ENCODE peak calls at places on chromosome 13, in eight cellular contexts. B, V, D, G, I, R, M and X are unnamed samples.

GRCh38 chr13:101875717-101876393 is 423.4 kb downstream of the ITGBL1 start:
- DNase-seq in B (peak), V (no peak), D (no peak), G (no peak), I (no peak), R (no peak), M (no peak), X (no peak)

GRCh38 chr13:33284916-33285315 is 639 bp downstream of the STARD13 start:
- DNase-seq in B (no peak), V (no peak), D (no peak), G (no peak), I (no peak), R (no peak), M (no peak), X (no peak)

GRCh38 chr13:110070511-110071120 is 236.3 kb downstream of the COL4A1 start:
- DNase-seq in B (no peak), V (no peak), D (no peak), G (no peak), I (no peak), R (no peak), M (no peak), X (no peak)

GRCh38 chr13:47420568-47420967 is 523.7 kb upstream of the HTR2A start:
- DNase-seq in B (no peak), V (no peak), D (no peak), G (no peak), I (no peak), R (no peak), M (no peak), X (no peak)

GRCh38 chr13:106297283-106297682 is 238.2 kb downstream of the EFNB2 start:
- DNase-seq in B (no peak), V (no peak), D (no peak), G (no peak), I (no peak), R (no peak), M (no peak), X (no peak)

GRCh38 chr13:69644447-69644846 is 463.2 kb upstream of the ATXN8OS start:
- DNase-seq in B (no peak), V (no peak), D (no peak), G (no peak), I (no peak), R (no peak), M (no peak), X (no peak)

GRCh38 chr13:105627270-105627669 is 908.2 kb downstream of the EFNB2 start:
- DNase-seq in B (no peak), V (no peak), D (no peak), G (no peak), I (no peak), R (no peak), M (no peak), X (no peak)

GRCh38 chr13:40534456-40534855 is 132.0 kb downstream of the FOXO1 start:
- DNase-seq in B (peak), V (no peak), D (no peak), G (no peak), I (no peak), R (no peak), M (no peak), X (no peak)

GRCh38 chr13:56561327-56561726 is 579.4 kb upstream of the PRR20A start:
- DNase-seq in B (no peak), V (no peak), D (no peak), G (no peak), I (no peak), R (no peak), M (no peak), X (no peak)

GRCh38 chr13:57739089-57739488 is 107.5 kb downstream of the PCDH17 start:
- DNase-seq in B (no peak), V (no peak), D (no peak), G (no peak), I (no peak), R (no peak), M (no peak), X (no peak)

GRCh38 chr13:23570099-23570926 is at the start of gene TNFRSF19:
- DNase-seq in B (peak), V (no peak), D (no peak), G (peak), I (no peak), R (no peak), M (no peak), X (no peak)

GRCh38 chr13:93217701-93218100 is 8.9 kb upstream of the GPC6 start:
- DNase-seq in B (no peak), V (no peak), D (no peak), G (no peak), I (no peak), R (no peak), M (no peak), X (no peak)

GRCh38 chr13:94239135-94239534 is 240.3 kb downstream of the DCT start:
- DNase-seq in B (no peak), V (no peak), D (no peak), G (no peak), I (no peak), R (no peak), M (no peak), X (no peak)

GRCh38 chr13:43058318-43058674 is 34.9 kb downstream of the DNAJC15 start:
- DNase-seq in B (no peak), V (no peak), D (no peak), G (no peak), I (no peak), R (peak), M (no peak), X (no peak)

GRCh38 chr13:105048685-105049084 is 1486.8 kb downstream of the EFNB2 start:
- DNase-seq in B (no peak), V (no peak), D (no peak), G (no peak), I (no peak), R (no peak), M (peak), X (no peak)

GRCh38 chr13:70835349-70835748 is 727.1 kb upstream of the KLHL1 start:
- DNase-seq in B (no peak), V (no peak), D (no peak), G (no peak), I (no peak), R (no peak), M (no peak), X (no peak)

GRCh38 chr13:103531278-103531677 is 465.1 kb upstream of the SLC10A2 start:
- DNase-seq in B (no peak), V (no peak), D (no peak), G (no peak), I (no peak), R (no peak), M (no peak), X (no peak)

GRCh38 chr13:73754727-73755292 is 379.4 kb downstream of the KLF12 start:
- DNase-seq in B (peak), V (no peak), D (no peak), G (no peak), I (no peak), R (peak), M (no peak), X (no peak)

GRCh38 chr13:91894311-91894710 is 495.9 kb downstream of the GPC5 start:
- DNase-seq in B (no peak), V (no peak), D (no peak), G (no peak), I (no peak), R (no peak), M (no peak), X (no peak)

GRCh38 chr13:79904581-79904980 is 423.6 kb downstream of the NDFIP2 start:
- DNase-seq in B (no peak), V (no peak), D (no peak), G (no peak), I (no peak), R (no peak), M (no peak), X (no peak)

GRCh38 chr13:98576963-98577822 is at the start of gene STK24:
- DNase-seq in B (peak), V (peak), D (peak), G (peak), I (peak), R (no peak), M (no peak), X (peak)
- TF ChIP-seq POLR2A in B (peak), V (no peak), D (peak), G (peak), I (no peak), R (peak), M (peak), X (no peak)

DNA sequence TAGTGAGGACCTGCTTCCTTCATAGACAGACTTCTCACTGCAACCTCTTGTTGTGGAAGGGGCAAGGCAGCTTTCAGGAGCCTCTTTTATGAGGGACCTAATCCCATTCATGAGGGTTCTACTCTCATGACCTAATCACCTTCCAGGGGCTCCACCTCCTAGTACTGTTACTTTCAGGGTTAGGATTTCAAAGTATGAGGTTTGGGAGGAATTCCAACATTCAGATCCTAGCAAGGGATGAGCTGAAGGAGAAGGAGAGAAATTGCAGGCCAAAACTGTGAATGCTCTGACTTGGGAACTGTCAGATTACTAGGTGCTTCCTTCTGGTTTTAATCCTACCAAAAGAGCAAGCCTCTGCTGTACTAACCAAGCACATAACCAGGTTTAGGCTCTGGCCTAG is 87.8 kb downstream of the LMO7 start:
- DNase-seq in B (no peak), V (no peak), D (no peak), G (no peak), I (no peak), R (no peak), M (no peak), X (no peak)
- H3K27ac ChIP-seq in B (peak), V (no peak), D (no peak), G (no peak), I (peak), R (no peak), M (no peak), X (no peak)

DNA sequence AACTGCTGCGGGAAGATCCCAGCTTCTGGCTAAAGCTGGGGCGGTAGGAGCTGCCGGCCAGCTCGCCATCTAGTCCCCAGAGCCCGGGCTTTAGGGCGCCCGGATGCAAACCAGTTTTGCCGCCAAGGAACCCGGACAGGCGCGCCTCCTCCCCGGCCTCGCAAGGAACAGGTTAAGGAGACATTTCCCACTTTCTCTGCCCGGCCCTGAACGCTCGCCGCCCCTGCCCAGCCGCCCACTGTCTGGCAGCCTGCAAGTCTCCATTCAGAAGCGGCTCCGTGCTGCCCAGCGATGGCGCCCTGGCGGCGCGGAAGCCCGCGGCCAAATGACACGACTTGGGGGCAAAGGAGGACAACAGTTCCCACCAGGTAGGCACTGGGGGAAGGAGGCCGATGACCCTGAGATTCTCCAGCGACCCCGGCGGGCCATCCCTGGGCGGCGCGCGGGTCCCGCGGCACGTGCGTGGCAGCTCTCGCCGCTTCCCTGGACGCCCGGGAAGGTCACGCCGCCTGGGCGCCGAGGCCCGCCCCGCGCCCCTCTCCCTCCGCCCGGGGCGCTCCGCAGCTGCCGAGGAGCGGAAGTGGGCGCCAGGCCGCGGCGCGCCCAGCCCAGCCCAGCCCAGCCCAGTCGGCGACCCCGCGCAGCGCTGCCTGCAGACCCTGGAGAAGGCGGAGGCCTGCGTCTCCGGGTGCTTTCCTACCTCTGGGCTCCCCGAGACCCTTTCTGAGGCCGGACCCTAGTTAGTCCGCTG is 42.2 kb upstream of the HNRNPA1L2 start:
- DNase-seq in B (peak), V (peak), D (peak), G (peak), I (no peak), R (no peak), M (no peak), X (no peak)
- TF ChIP-seq POLR2A in B (no peak), V (no peak), D (no peak), G (no peak), I (no peak), R (no peak), M (no peak), X (no peak)

GRCh38 chr13:75635101-75635620 is 969 bp upstream of the LMO7 start:
- DNase-seq in B (no peak), V (peak), D (peak), G (peak), I (no peak), R (no peak), M (no peak), X (no peak)

GRCh38 chr13:75633285-75633684 is 2.8 kb upstream of the LMO7 start:
- DNase-seq in B (no peak), V (no peak), D (no peak), G (no peak), I (no peak), R (no peak), M (no peak), X (no peak)

GRCh38 chr13:75636339-75637095 is 387 bp downstream of the LMO7 start:
- DNase-seq in B (peak), V (peak), D (peak), G (peak), I (peak), R (no peak), M (no peak), X (no peak)

GRCh38 chr13:75637101-75637774 is 1.1 kb downstream of the LMO7 start:
- DNase-seq in B (no peak), V (no peak), D (no peak), G (no peak), I (no peak), R (no peak), M (no peak), X (no peak)

GRCh38 chr13:75635621-75636338 is at the start of gene LMO7:
- DNase-seq in B (peak), V (peak), D (peak), G (no peak), I (peak), R (no peak), M (no peak), X (peak)
- H3K27ac ChIP-seq in B (peak), V (peak), D (peak), G (peak), I (peak), R (no peak), M (peak), X (peak)

GRCh38 chr13:99200433-99201167 is at the start of gene UBAC2:
- DNase-seq in B (peak), V (peak), D (peak), G (peak), I (peak), R (peak), M (peak), X (peak)
- TF ChIP-seq POLR2A in B (peak), V (peak), D (peak), G (peak), I (peak), R (peak), M (peak), X (peak)

GRCh38 chr13:67145950-67146349 is 84.2 kb downstream of the PCDH9 start:
- DNase-seq in B (no peak), V (no peak), D (no peak), G (no peak), I (no peak), R (no peak), M (no peak), X (no peak)
- H3K27ac ChIP-seq in B (no peak), V (no peak), D (no peak), G (no peak), I (no peak), R (no peak), M (no peak), X (no peak)

DNA sequence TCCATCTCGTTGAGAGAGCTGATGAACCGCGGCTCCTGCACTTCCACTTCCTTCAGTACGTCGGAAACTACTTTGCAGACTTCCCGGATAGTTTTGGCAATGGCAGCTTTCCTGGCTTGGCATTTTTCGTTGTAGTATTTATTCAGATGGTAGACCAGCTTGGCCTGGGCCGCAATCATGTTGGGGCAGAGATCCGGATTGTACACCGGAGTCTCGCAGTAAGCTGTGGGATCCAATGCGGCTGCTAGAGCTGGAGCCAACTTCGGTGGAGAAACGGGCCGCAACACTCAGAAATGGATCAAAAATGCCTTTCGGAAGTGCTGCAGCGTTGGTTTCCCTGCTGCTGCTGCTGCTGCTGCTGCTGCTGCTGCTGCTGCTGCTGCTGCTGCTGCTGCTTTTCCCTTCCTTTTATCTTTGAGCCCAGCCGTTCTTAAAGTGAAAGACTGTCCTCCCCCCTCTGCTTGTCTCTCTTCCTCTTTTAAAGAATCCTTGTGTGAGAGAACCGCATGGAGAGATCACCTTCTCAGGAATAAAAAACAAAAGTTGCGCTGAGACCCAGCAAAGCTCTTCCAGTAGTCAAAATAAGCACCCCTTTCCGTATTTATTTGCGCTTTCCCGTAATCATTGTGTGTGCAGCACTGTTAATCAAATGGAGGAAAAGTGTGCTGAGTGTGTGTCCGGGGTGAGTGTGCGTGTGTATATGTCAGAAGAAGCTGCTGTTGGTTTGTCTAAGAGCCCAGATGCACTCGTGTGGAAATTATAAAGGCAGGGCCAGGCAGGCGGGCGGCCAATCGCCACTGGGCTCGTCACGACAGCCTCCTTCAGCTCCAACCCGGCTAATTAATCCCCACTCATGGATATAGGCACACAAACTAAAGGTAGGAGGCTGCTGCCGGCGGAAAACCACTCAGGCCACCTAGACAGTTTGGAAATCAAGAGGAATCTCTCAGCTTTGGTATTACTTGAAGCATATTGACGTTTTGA is at the start of gene MAB21L1:
- DNase-seq in B (no peak), V (no peak), D (no peak), G (no peak), I (no peak), R (no peak), M (no peak), X (peak)
- TF ChIP-seq POLR2A in B (no peak), V (no peak), D (no peak), G (no peak), I (no peak), R (no peak), M (no peak), X (peak)

DNA sequence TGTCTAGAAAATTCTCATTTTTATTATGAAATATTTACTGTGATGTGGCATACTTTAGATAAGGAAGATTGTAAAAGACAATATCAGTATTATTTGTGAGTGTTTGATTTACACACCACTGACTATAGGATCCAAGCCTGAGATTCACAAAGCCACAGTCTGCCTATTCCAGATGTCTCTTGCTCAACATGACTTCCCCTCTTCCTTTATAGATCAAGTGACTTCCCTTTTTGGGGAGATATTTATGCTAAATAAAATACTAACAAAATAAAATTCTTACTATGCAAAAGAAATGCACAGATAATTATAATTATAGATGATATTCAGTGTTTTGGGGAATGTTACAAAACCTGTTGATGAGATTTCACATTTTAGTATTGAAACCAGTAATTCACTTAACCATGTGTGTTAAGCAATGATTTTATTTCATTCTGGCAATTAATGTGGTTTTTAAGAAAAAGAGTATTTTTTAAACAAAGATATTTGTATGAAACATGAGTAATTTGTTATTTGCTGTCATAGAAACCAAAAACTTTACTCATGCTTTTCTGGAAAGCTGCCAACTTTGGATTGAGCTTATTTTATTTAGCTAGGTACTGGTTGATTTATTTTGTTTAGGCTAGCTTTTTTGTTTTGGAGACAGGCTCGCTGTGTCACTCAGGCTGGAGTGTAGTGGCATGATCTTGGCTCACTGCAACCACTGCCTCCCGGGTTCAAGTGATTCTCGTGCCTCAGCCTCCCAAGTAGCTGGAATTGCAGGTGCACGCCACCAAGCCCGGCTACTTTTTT is 13.7 kb upstream of the GPR183 start:
- DNase-seq in B (no peak), V (no peak), D (no peak), G (no peak), I (no peak), R (peak), M (no peak), X (no peak)
- H3K27ac ChIP-seq in B (no peak), V (no peak), D (peak), G (no peak), I (peak), R (no peak), M (no peak), X (peak)

GRCh38 chr13:27620377-27621115 is at the start of gene LNX2:
- DNase-seq in B (peak), V (peak), D (peak), G (peak), I (peak), R (peak), M (peak), X (peak)
- TF ChIP-seq POLR2A in B (peak), V (peak), D (peak), G (peak), I (peak), R (peak), M (peak), X (peak)